ENCODE peak calls at places on chromosomes 2 and 18, in ten cellular contexts. W is transverse colon, E is HCT116, A is A549, N is ovary, L is NB4, H is IMR-90, F is stomach, G is adrenal gland, K is esophagus squamous epithelium. P is an unnamed sample.

GRCh38 chr2:86499326-86499725 is 58.2 kb downstream of the KDM3A start:
- DNase-seq in W (no peak), E (no peak), A (peak), N (no peak), L (no peak), H (no peak), F (no peak), G (no peak), K (no peak), P (no peak)

GRCh38 chr2:164061129-164061746 is 325.4 kb upstream of the FIGN start:
- DNase-seq in W (no peak), E (peak), A (peak), N (no peak), L (peak), H (peak), F (peak), G (peak), K (no peak), P (no peak)

GRCh38 chr2:61177727-61178549 is 15.9 kb downstream of the C2orf74 start:
- DNase-seq in W (peak), E (no peak), A (peak), N (no peak), L (peak), H (peak), F (peak), G (peak), K (no peak), P (peak)

GRCh38 chr2:109279243-109279860 is 150.3 kb downstream of the SH3RF3 start:
- DNase-seq in W (no peak), E (no peak), A (no peak), N (peak), L (no peak), H (peak), F (no peak), G (peak), K (no peak), P (peak)

GRCh38 chr2:231518771-231519170 is 11.5 kb downstream of the NMUR1 start:
- DNase-seq in W (no peak), E (no peak), A (no peak), N (peak), L (no peak), H (no peak), F (no peak), G (no peak), K (no peak), P (no peak)

GRCh38 chr18:49460958-49461601 is 635 bp upstream of the DYM start:
- DNase-seq in W (no peak), E (no peak), A (no peak), N (no peak), L (peak), H (no peak), F (no peak), G (no peak), K (no peak), P (no peak)

GRCh38 chr2:47636596-47636995 is 146.3 kb upstream of the MSH6 start:
- DNase-seq in W (no peak), E (no peak), A (no peak), N (no peak), L (no peak), H (no peak), F (no peak), G (no peak), K (no peak), P (no peak)

GRCh38 chr2:197107291-197108269 is 181.1 kb upstream of the PGAP1 start:
- DNase-seq in W (peak), E (no peak), A (peak), N (peak), L (no peak), H (peak), F (no peak), G (peak), K (no peak), P (peak)

GRCh38 chr18:38718365-38718901 is 1152.8 kb upstream of the CELF4 start:
- DNase-seq in W (no peak), E (no peak), A (no peak), N (no peak), L (no peak), H (no peak), F (no peak), G (no peak), K (no peak), P (no peak)

GRCh38 chr2:235551965-235552364 is 58.1 kb downstream of the AGAP1 start:
- DNase-seq in W (peak), E (peak), A (peak), N (peak), L (peak), H (peak), F (peak), G (peak), K (no peak), P (no peak)

GRCh38 chr18:23673725-23674124 is 11.0 kb upstream of the ANKRD29 start:
- DNase-seq in W (no peak), E (no peak), A (no peak), N (no peak), L (no peak), H (no peak), F (no peak), G (no peak), K (no peak), P (no peak)

GRCh38 chr2:75146903-75147332 is 52.4 kb downstream of the TACR1 start:
- DNase-seq in W (no peak), E (no peak), A (peak), N (no peak), L (peak), H (peak), F (no peak), G (no peak), K (no peak), P (no peak)

GRCh38 chr2:97993926-97994325 is 1.8 kb downstream of the TMEM131 start:
- DNase-seq in W (no peak), E (no peak), A (no peak), N (no peak), L (peak), H (no peak), F (no peak), G (no peak), K (no peak), P (no peak)

GRCh38 chr2:97996679-97997078 is 931 bp upstream of the TMEM131 start:
- DNase-seq in W (no peak), E (no peak), A (no peak), N (peak), L (peak), H (no peak), F (no peak), G (peak), K (no peak), P (no peak)

GRCh38 chr2:97992836-97993825 is 2.6 kb downstream of the TMEM131 start:
- DNase-seq in W (no peak), E (no peak), A (no peak), N (no peak), L (no peak), H (peak), F (no peak), G (no peak), K (no peak), P (no peak)

GRCh38 chr2:97995734-97996624 is at the start of gene TMEM131:
- DNase-seq in W (peak), E (peak), A (peak), N (peak), L (peak), H (peak), F (peak), G (peak), K (peak), P (peak)

DNA sequence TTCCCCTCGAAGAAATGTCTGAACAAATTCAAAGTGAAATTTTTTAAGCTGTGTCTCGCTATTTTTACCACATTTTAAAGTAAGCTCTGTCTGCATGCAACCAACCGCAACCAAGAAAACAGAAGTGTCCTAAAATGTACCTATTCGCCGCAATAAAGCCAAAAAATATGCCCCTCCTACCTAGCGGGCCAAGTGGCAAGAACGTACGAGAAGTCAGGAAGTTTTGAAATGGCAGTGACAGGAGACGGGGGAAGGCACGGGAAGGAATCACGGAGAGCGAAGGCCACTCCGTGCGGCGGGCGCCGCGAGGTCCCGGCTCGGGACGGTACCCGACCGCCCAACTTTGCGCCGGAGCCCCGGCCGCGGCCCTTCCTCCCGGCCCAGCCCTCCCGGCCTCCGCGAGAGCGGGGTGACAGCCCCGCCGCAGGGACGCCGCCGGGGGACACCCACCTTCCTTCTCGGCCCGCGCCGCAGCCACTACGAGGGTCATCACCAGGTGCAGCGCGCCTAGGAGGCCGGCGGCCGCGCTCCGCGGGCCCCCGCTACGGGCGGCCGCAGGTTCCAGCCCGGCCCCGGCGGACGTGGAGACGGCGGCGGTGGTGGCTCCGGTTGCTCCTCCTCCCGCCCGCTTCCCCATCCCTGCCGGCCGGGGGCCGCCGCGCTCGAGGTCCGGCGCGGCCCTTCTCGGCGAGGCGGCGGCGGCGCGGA is 568 bp downstream of the TMEM131 start:
- DNase-seq in W (peak), E (no peak), A (peak), N (no peak), L (peak), H (peak), F (peak), G (peak), K (no peak), P (peak)
- TF ChIP-seq POLR2A in W (peak), E (no peak), A (peak), N (no peak), L (no peak), H (no peak), F (no peak), G (peak), K (no peak), P (no peak)

GRCh38 chr2:101308432-101309210 is at the start of gene RNF149:
- DNase-seq in W (peak), E (peak), A (peak), N (peak), L (peak), H (peak), F (peak), G (peak), K (peak), P (peak)
- TF ChIP-seq CTCF in W (no peak), E (no peak), A (no peak), N (peak), L (no peak), H (no peak), F (peak), G (peak), K (no peak), P (no peak)

GRCh38 chr2:241804326-241805276 is 4.4 kb upstream of the NEU4 start:
- DNase-seq in W (no peak), E (no peak), A (peak), N (peak), L (peak), H (no peak), F (no peak), G (peak), K (no peak), P (peak)
- H3K4me3 ChIP-seq in W (peak), E (no peak), A (no peak), N (peak), L (no peak), H (no peak), F (peak), G (no peak), K (peak), P (peak)

GRCh38 chr2:238287702-238288649 is at the start of gene PER2:
- DNase-seq in W (peak), E (peak), A (peak), N (peak), L (peak), H (peak), F (peak), G (peak), K (peak), P (peak)

GRCh38 chr2:238290079-238290478 is 1.7 kb upstream of the PER2 start:
- DNase-seq in W (peak), E (peak), A (peak), N (peak), L (peak), H (no peak), F (peak), G (peak), K (peak), P (peak)

GRCh38 chr2:238286987-238287386 is 1.4 kb downstream of the PER2 start:
- DNase-seq in W (no peak), E (no peak), A (no peak), N (peak), L (no peak), H (no peak), F (no peak), G (peak), K (no peak), P (no peak)

GRCh38 chr2:238289574-238289973 is 1.2 kb upstream of the PER2 start:
- DNase-seq in W (no peak), E (no peak), A (no peak), N (peak), L (peak), H (no peak), F (no peak), G (no peak), K (no peak), P (no peak)

GRCh38 chr2:238288650-238289573 is 502 bp upstream of the PER2 start:
- DNase-seq in W (peak), E (peak), A (peak), N (peak), L (peak), H (peak), F (peak), G (peak), K (peak), P (peak)
- TF ChIP-seq POLR2A in W (peak), E (no peak), A (peak), N (peak), L (peak), H (peak), F (no peak), G (peak), K (peak), P (peak)

GRCh38 chr18:63216911-63217311 is 102.7 kb downstream of the BCL2 start:
- DNase-seq in W (no peak), E (no peak), A (no peak), N (no peak), L (no peak), H (no peak), F (no peak), G (no peak), K (no peak), P (no peak)
- TF ChIP-seq CTCF in W (no peak), E (no peak), A (no peak), N (no peak), L (no peak), H (no peak), F (no peak), G (no peak), K (no peak), P (no peak)

GRCh38 chr2:98822301-98823164 is 91.6 kb upstream of the MGAT4A start:
- DNase-seq in W (no peak), E (no peak), A (no peak), N (no peak), L (no peak), H (no peak), F (peak), G (peak), K (no peak), P (peak)
- H3K4me3 ChIP-seq in W (peak), E (no peak), A (no peak), N (peak), L (no peak), H (no peak), F (peak), G (no peak), K (peak), P (peak)

DNA sequence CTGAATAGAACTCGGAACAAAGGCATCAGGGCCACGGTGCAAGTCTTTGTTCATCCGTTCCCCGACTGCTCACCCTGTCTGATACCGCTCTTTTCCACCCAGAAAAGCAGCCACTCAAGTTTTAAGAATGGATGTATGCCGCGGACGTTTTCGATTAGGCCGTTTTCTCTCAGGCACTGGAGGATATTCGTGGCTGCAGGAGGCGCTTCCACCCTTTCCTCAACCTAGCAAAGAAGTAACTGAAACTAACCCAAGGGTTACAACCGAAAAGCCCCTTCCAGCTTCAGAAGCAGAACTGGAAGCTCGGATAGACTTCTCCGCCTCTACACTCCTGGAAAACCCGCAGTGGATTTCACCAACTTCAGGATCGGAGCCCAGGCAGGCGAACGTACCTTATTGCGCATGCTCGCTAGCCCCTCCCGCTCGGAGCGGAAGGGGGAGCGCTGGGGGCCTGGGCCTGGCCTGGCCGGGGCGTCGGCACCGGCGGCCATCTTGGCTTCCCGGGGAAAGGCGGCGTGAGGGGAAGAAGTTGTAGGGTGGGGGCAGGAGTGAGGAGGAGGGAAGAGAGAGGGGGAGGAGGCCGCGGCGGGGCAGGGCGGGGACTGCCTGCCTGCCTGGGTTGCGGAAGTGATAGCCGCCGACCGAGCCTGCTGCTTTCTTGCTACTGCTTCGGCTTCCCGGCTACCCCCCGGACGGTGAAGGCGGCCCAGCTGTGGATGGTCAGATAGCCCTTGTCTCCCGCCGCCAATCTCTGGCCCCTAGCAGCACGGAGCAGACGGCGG is at the start of gene ACTR3:
- DNase-seq in W (peak), E (peak), A (peak), N (peak), L (peak), H (peak), F (peak), G (peak), K (peak), P (peak)
- TF ChIP-seq POLR2A in W (peak), E (peak), A (peak), N (peak), L (peak), H (peak), F (no peak), G (peak), K (peak), P (peak)

P was measured in heart left ventricle.